ENCODE peak calls at places on chromosomes 12 and 14, in seven cellular contexts. D is activated CD8-positive, alpha-beta memory T cell treated with anti-CD3 and anti-CD28 coated beads, Interleukin-2, amount 50 U/mL, for 48 hours; O is lung; U is effector memory CD4-positive, alpha-beta T cell; W is NB4; P is K562; F is endothelial cell. K is an unnamed sample.

GRCh38 chr14:100423421-100424010 is 100.4 kb downstream of the SLC25A47 start:
- DNase-seq in D (no peak), O (no peak), U (no peak), W (no peak), P (peak), F (no peak), K (no peak)

GRCh38 chr12:119486599-119487154 is 106.9 kb upstream of the TMEM233 start:
- DNase-seq in D (no peak), O (no peak), U (no peak), W (no peak), P (no peak), F (no peak), K (no peak)

GRCh38 chr12:16112151-16112550 is 165.3 kb downstream of the SLC15A5 start:
- DNase-seq in D (no peak), O (no peak), U (no peak), W (no peak), P (no peak), F (no peak), K (no peak)

GRCh38 chr12:16385779-16386646 is 38.6 kb downstream of the MGST1 start:
- DNase-seq in D (no peak), O (peak), U (no peak), W (peak), P (no peak), F (peak), K (no peak)

GRCh38 chr12:80936353-80936641 is 1.4 kb downstream of the LIN7A start:
- DNase-seq in D (no peak), O (no peak), U (no peak), W (no peak), P (no peak), F (no peak), K (no peak)

GRCh38 chr12:80356092-80356491 is 87.9 kb upstream of the PTPRQ start:
- DNase-seq in D (no peak), O (no peak), U (no peak), W (no peak), P (no peak), F (no peak), K (no peak)

GRCh38 chr12:50232771-50233209 is 50.5 kb downstream of the LIMA1 start:
- DNase-seq in D (no peak), O (no peak), U (no peak), W (no peak), P (no peak), F (no peak), K (no peak)

GRCh38 chr12:91172051-91172450 is 10.6 kb downstream of the DCN start:
- DNase-seq in D (no peak), O (no peak), U (no peak), W (no peak), P (no peak), F (no peak), K (no peak)

GRCh38 chr12:96198970-96199369 is 4.8 kb downstream of the ELK3 start:
- DNase-seq in D (no peak), O (no peak), U (no peak), W (peak), P (no peak), F (no peak), K (no peak)

GRCh38 chr12:57110189-57111045 is 745 bp downstream of the STAT6 start:
- DNase-seq in D (peak), O (peak), U (peak), W (peak), P (peak), F (peak), K (peak)